ENCODE peak calls at places on chromosomes 1 and 21, in five cellular contexts. O, G, U, L and W are unnamed samples.
A peak's percentile ranks its signal among the peaks of the same experiment; 100 is the strongest.

GRCh38 chr1:149884433-149885363 is 14.7 kb upstream of the BOLA1 start:
- DNase-seq in O (no peak), G (peak; percentile 37), U (no peak), L (peak; percentile 55), W (peak; percentile 52)

GRCh38 chr1:223887724-223888428 is 42.1 kb upstream of the TP53BP2 start:
- DNase-seq in U (no peak), G (peak; percentile 90), L (no peak), O (no peak), W (peak; percentile 2)

GRCh38 chr21:15850645-15851044 is 120.9 kb downstream of the USP25 start:
- DNase-seq in G (peak; percentile 58), O (no peak), U (no peak), L (no peak), W (no peak)

GRCh38 chr1:25671929-25672328 is 55.3 kb downstream of the MAN1C1 start:
- DNase-seq in O (no peak), U (no peak), L (no peak), G (no peak), W (no peak)

GRCh38 chr1:10612446-10613160 is 137.9 kb downstream of the PEX14 start:
- DNase-seq in L (no peak), O (no peak), U (no peak), G (no peak), W (no peak)

GRCh38 chr1:230768903-230769570 is 21.8 kb downstream of the CAPN9 start:
- DNase-seq in U (no peak), G (peak; percentile 84), L (no peak), O (no peak), W (no peak)

GRCh38 chr1:26552720-26553119 is 23.2 kb downstream of the RPS6KA1 start:
- DNase-seq in L (no peak), U (no peak), G (no peak), O (no peak), W (no peak)

GRCh38 chr1:111516008-111516535 is 12.6 kb upstream of the ADORA3 start:
- DNase-seq in G (peak; percentile 62), O (peak; percentile 55), U (peak; percentile 47), L (peak; percentile 90), W (peak; percentile 77)

GRCh38 chr1:36849956-36850355 is 184.4 kb downstream of the GRIK3 start:
- DNase-seq in U (no peak), O (no peak), L (no peak), G (no peak), W (no peak)

GRCh38 chr1:109796484-109797305 is 33.0 kb upstream of the EPS8L3 start:
- DNase-seq in U (no peak), O (no peak), L (no peak), G (peak; percentile 59), W (no peak)

GRCh38 chr1:116411784-116412479 is 38.9 kb downstream of the ATP1A1 start:
- DNase-seq in L (no peak), G (peak; percentile 45), U (no peak), O (no peak), W (no peak)

GRCh38 chr1:244451951-244452795 is 464 bp upstream of the ADSS2 start:
- DNase-seq in G (peak; percentile 99), L (peak; percentile 97), O (peak; percentile 100), U (peak; percentile 100), W (peak; percentile 97)

GRCh38 chr1:33670567-33670966 is 193.3 kb upstream of the HMGB4 start:
- DNase-seq in G (no peak), L (no peak), U (no peak), O (no peak), W (no peak)

GRCh38 chr1:37931148-37931492 is 15.7 kb downstream of the INPP5B start:
- DNase-seq in U (no peak), G (no peak), O (no peak), L (no peak), W (no peak)

GRCh38 chr1:53585116-53585515 is 125.9 kb downstream of the DMRTB1 start:
- DNase-seq in G (peak; percentile 76), O (no peak), L (no peak), U (no peak), W (no peak)

GRCh38 chr1:89996415-89997110 is 1.7 kb downstream of the ZNF326 start:
- DNase-seq in U (no peak), O (no peak), G (no peak), L (no peak), W (no peak)

GRCh38 chr1:177170756-177171535 is at the start of gene BRINP2:
- DNase-seq in L (no peak), O (peak; percentile 88), U (peak; percentile 34), G (peak; percentile 26), W (peak; percentile 83)